ENCODE peak calls at places on chromosomes 6 and 20, in ten cellular contexts. U is myocyte, I is foreskin fibroblast, O is fibroblast of mammary gland, D is GF-D8, B is NCI-H226, K is NCI-H1105 treated with DMSO at 0.1 percent for 48 hours, Y is NCI-H1436 treated with DMSO at 0.1 percent for 48 hours, A is skeletal muscle cell, Z is KG1. W is an unnamed sample.

GRCh38 chr20:35953411-35954199 is 697 bp downstream of the SCAND1 start:
- DNase-seq in U (no peak), I (peak; percentile 24), O (peak; percentile 25), D (no peak), B (no peak), K (peak; percentile 4), Y (no peak), A (no peak), Z (peak; percentile 19), W (no peak)

GRCh38 chr6:56996401-56996800 is 41.5 kb downstream of the BEND6 start:
- DNase-seq in U (no peak), I (no peak), O (no peak), D (no peak), B (no peak), K (no peak), Y (no peak), A (no peak), Z (no peak), W (no peak)

GRCh38 chr20:52060794-52061714 is 130.5 kb downstream of the ZFP64 start:
- DNase-seq in U (peak; percentile 9), I (peak; percentile 13), O (peak; percentile 22), D (no peak), B (no peak), K (no peak), Y (no peak), A (no peak), Z (no peak), W (no peak)

GRCh38 chr20:48128436-48128835 is 343.2 kb upstream of the SULF2 start:
- DNase-seq in U (no peak), I (no peak), O (no peak), D (no peak), B (no peak), K (no peak), Y (no peak), A (no peak), Z (no peak), W (no peak)

GRCh38 chr6:996271-996852 is 303.4 kb upstream of the EXOC2 start:
- DNase-seq in U (no peak), I (no peak), O (no peak), D (no peak), B (no peak), K (peak; percentile 35), Y (no peak), A (no peak), Z (no peak), W (no peak)

GRCh38 chr6:53793318-53793975 is 1.4 kb upstream of the LRRC1 start:
- DNase-seq in U (peak; percentile 12), I (peak; percentile 29), O (peak; percentile 41), D (no peak), B (peak; percentile 74), K (peak; percentile 81), Y (no peak), A (no peak), Z (peak; percentile 68), W (peak; percentile 40)

GRCh38 chr20:45783656-45784294 is 7.9 kb downstream of the WFDC3 start:
- DNase-seq in U (no peak), I (no peak), O (no peak), D (no peak), B (peak; percentile 9), K (no peak), Y (no peak), A (no peak), Z (no peak), W (no peak)

GRCh38 chr6:55198708-55199107 is 24.4 kb downstream of the HCRTR2 start:
- DNase-seq in U (no peak), I (no peak), O (no peak), D (no peak), B (no peak), K (no peak), Y (no peak), A (no peak), Z (no peak), W (no peak)

GRCh38 chr6:40148882-40149573 is 214.8 kb upstream of the MOCS1 start:
- DNase-seq in U (no peak), I (no peak), O (no peak), D (no peak), B (no peak), K (no peak), Y (no peak), A (no peak), Z (no peak), W (no peak)

GRCh38 chr6:11413728-11414127 is 123.8 kb upstream of the TMEM170B start:
- DNase-seq in U (no peak), I (no peak), O (peak; percentile 64), D (no peak), B (no peak), K (no peak), Y (no peak), A (no peak), Z (no peak), W (no peak)

GRCh38 chr6:44270526-44271405 is 516 bp downstream of the TMEM151B start:
- DNase-seq in U (no peak), I (no peak), O (no peak), D (no peak), B (no peak), K (peak; percentile 46), Y (no peak), A (no peak), Z (no peak), W (no peak)

GRCh38 chr6:148952147-148953041 is 205.6 kb downstream of the UST start:
- DNase-seq in U (no peak), I (no peak), O (peak; percentile 5), D (no peak), B (no peak), K (no peak), Y (no peak), A (no peak), Z (no peak), W (no peak)

GRCh38 chr20:38300433-38300832 is 3.5 kb upstream of the BPI start:
- DNase-seq in U (no peak), I (no peak), O (no peak), D (no peak), B (no peak), K (no peak), Y (no peak), A (no peak), Z (no peak), W (no peak)

GRCh38 chr20:7371518-7372158 is 568.6 kb downstream of the HAO1 start:
- DNase-seq in U (no peak), I (no peak), O (no peak), D (no peak), B (no peak), K (no peak), Y (no peak), A (no peak), Z (no peak), W (no peak)

GRCh38 chr20:58071500-58071804 is 157.0 kb downstream of the ANKRD60 start:
- DNase-seq in U (no peak), I (no peak), O (no peak), D (no peak), B (no peak), K (no peak), Y (no peak), A (no peak), Z (no peak), W (no peak)

GRCh38 chr20:51760905-51761544 is 7.2 kb downstream of the ATP9A start:
- DNase-seq in U (no peak), I (no peak), O (peak; percentile 62), D (no peak), B (peak; percentile 40), K (no peak), Y (no peak), A (no peak), Z (no peak), W (no peak)

GRCh38 chr6:116366740-116367275 is 3.9 kb upstream of the DSE start:
- DNase-seq in U (no peak), I (no peak), O (no peak), D (no peak), B (no peak), K (no peak), Y (no peak), A (no peak), Z (no peak), W (no peak)

GRCh38 chr6:132053523-132053922 is 102.4 kb upstream of the CCN2 start:
- DNase-seq in U (no peak), I (peak; percentile 49), O (peak; percentile 71), D (no peak), B (no peak), K (no peak), Y (no peak), A (no peak), Z (no peak), W (no peak)

W was measured in NCI-H2107.